ENCODE peak calls at places on chromosomes 7 and 10, in seven cellular contexts. A is H1, D is mesenchymal stem cell, F is IMR-90, P is neuronal stem cell, U is mesendoderm, S is trophoblast cell. I is an unnamed sample.

GRCh38 chr7:138429577-138430250 is 30.3 kb upstream of the TRIM24 start:
- DNase-seq in A (no peak), D (no peak), F (no peak), P (no peak), U (peak; percentile 45), S (peak; percentile 33), I (no peak)

GRCh38 chr7:105011771-105012502 is 2.1 kb upstream of the KMT2E start:
- DNase-seq in A (no peak), D (peak; percentile 39), F (no peak), P (no peak), U (no peak), S (peak; percentile 37), I (no peak)

GRCh38 chr10:27745719-27746363 is at the start of gene MKX:
- DNase-seq in A (no peak), D (peak; percentile 24), F (peak; percentile 44), P (peak; percentile 84), U (peak; percentile 89), S (peak; percentile 51), I (peak; percentile 82)

GRCh38 chr7:139358541-139359365 is 941 bp upstream of the LUC7L2 start:
- DNase-seq in A (no peak), D (peak; percentile 48), F (peak; percentile 33), P (no peak), U (peak; percentile 45), S (peak; percentile 58), I (no peak)

GRCh38 chr10:4691776-4692175 is 134.2 kb upstream of the AKR1E2 start:
- DNase-seq in A (no peak), D (peak; percentile 51), F (peak; percentile 66), P (no peak), U (peak; percentile 68), S (peak; percentile 47), I (no peak)

GRCh38 chr10:99374526-99374925 is 45.4 kb downstream of the CNNM1 start:
- DNase-seq in A (no peak), D (no peak), F (no peak), P (no peak), U (no peak), S (no peak), I (no peak)

GRCh38 chr10:65570143-65571010 is 1355.5 kb upstream of the LRRTM3 start:
- DNase-seq in A (peak; percentile 34), D (peak; percentile 53), F (peak; percentile 16), P (peak; percentile 59), U (peak; percentile 92), S (no peak), I (peak; percentile 85)

GRCh38 chr10:93654201-93654600 is 41.9 kb downstream of the PDE6C start:
- DNase-seq in A (no peak), D (no peak), F (no peak), P (no peak), U (no peak), S (peak; percentile 80), I (no peak)

GRCh38 chr7:45890902-45891461 is 2.7 kb downstream of the IGFBP1 start:
- DNase-seq in A (no peak), D (peak; percentile 53), F (peak; percentile 53), P (peak; percentile 42), U (peak; percentile 35), S (peak; percentile 76), I (no peak)

GRCh38 chr10:70619271-70620019 is 16.9 kb upstream of the PRF1 start:
- DNase-seq in A (no peak), D (peak; percentile 35), F (peak; percentile 29), P (no peak), U (peak; percentile 78), S (peak; percentile 77), I (no peak)

GRCh38 chr10:26199841-26200240 is 16.7 kb upstream of the GAD2 start:
- DNase-seq in A (no peak), D (no peak), F (no peak), P (no peak), U (peak; percentile 78), S (peak; percentile 5), I (no peak)

GRCh38 chr10:75971402-75972211 is 540.2 kb downstream of the LRMDA start:
- DNase-seq in A (no peak), D (peak; percentile 86), F (peak; percentile 52), P (no peak), U (no peak), S (no peak), I (no peak)

GRCh38 chr7:104642551-104642950 is 314.1 kb downstream of the LHFPL3 start:
- DNase-seq in A (no peak), D (no peak), F (no peak), P (no peak), U (no peak), S (no peak), I (no peak)

GRCh38 chr7:154587812-154588211 is 415.1 kb downstream of the PAXIP1 start:
- DNase-seq in A (no peak), D (no peak), F (no peak), P (no peak), U (no peak), S (no peak), I (no peak)

GRCh38 chr10:48442090-48442808 is 135.8 kb downstream of the MAPK8 start:
- DNase-seq in A (no peak), D (no peak), F (no peak), P (no peak), U (no peak), S (no peak), I (peak; percentile 21)

GRCh38 chr10:31399631-31400030 is 80.6 kb downstream of the ZEB1 start:
- DNase-seq in A (no peak), D (no peak), F (no peak), P (no peak), U (no peak), S (no peak), I (no peak)

GRCh38 chr7:128361463-128362441 is at the start of gene PRRT4:
- DNase-seq in A (no peak), D (peak; percentile 17), F (no peak), P (no peak), U (peak; percentile 55), S (peak; percentile 50), I (no peak)

GRCh38 chr7:27962250-27962649 is 218.3 kb downstream of the JAZF1 start:
- DNase-seq in A (no peak), D (peak; percentile 22), F (peak; percentile 55), P (no peak), U (no peak), S (no peak), I (no peak)

GRCh38 chr10:89206402-89207180 is 526 bp downstream of the CH25H start:
- DNase-seq in A (no peak), D (no peak), F (peak; percentile 24), P (peak; percentile 8), U (no peak), S (peak; percentile 67), I (peak; percentile 54)

GRCh38 chr7:5420841-5421625 is 2.6 kb downstream of the TNRC18 start:
- DNase-seq in A (no peak), D (peak; percentile 23), F (no peak), P (no peak), U (no peak), S (peak; percentile 39), I (no peak)

GRCh38 chr7:143396625-143397556 is 11.8 kb downstream of the EPHA1 start:
- DNase-seq in A (no peak), D (no peak), F (peak; percentile 46), P (no peak), U (no peak), S (peak; percentile 77), I (no peak)

GRCh38 chr7:46545790-46546189 is 624.7 kb upstream of the IGFBP3 start:
- DNase-seq in A (no peak), D (peak; percentile 83), F (peak; percentile 83), P (no peak), U (peak; percentile 83), S (peak; percentile 94), I (no peak)

GRCh38 chr7:65750511-65751344 is 122.1 kb upstream of the VKORC1L1 start:
- DNase-seq in A (peak; percentile 68), D (peak; percentile 93), F (peak; percentile 84), P (peak; percentile 86), U (peak; percentile 94), S (peak; percentile 96), I (peak; percentile 92)

GRCh38 chr7:65749039-65749438 is 123.8 kb upstream of the VKORC1L1 start:
- DNase-seq in A (no peak), D (no peak), F (no peak), P (no peak), U (no peak), S (no peak), I (no peak)

GRCh38 chr7:65749518-65749917 is 123.4 kb upstream of the VKORC1L1 start:
- DNase-seq in A (no peak), D (no peak), F (no peak), P (no peak), U (no peak), S (no peak), I (no peak)

GRCh38 chr7:65746398-65746669 is 126.5 kb upstream of the VKORC1L1 start:
- DNase-seq in A (no peak), D (peak; percentile 20), F (peak; percentile 72), P (no peak), U (no peak), S (no peak), I (no peak)
- H4K8ac ChIP-seq in A (no peak overlapping the region), D (no peak overlapping the region), F (no peak overlapping the region), P (no peak overlapping the region), U (no peak overlapping the region), S (no peak overlapping the region), I (no peak overlapping the region)

GRCh38 chr7:78218051-78218450 is 419.5 kb downstream of the PHTF2 start:
- DNase-seq in A (no peak), D (peak; percentile 27), F (peak; percentile 79), P (no peak), U (no peak), S (peak; percentile 49), I (no peak)
- H3K4me2 ChIP-seq in A (no peak overlapping the region), D (no peak overlapping the region), F (no peak overlapping the region), P (no peak overlapping the region), U (no peak overlapping the region), S (no peak overlapping the region), I (no peak overlapping the region)

GRCh38 chr10:123751340-123751739 is 85.2 kb downstream of the GPR26 start:
- DNase-seq in A (no peak), D (no peak), F (no peak), P (no peak), U (no peak), S (peak; percentile 37), I (no peak)
- H3K9ac ChIP-seq in A (no peak overlapping the region), D (no peak overlapping the region), F (no peak overlapping the region), P (no peak overlapping the region), U (no peak overlapping the region), S (no peak overlapping the region), I (no peak overlapping the region)

GRCh38 chr7:23058412-23059096 is 44.6 kb upstream of the HYCC1 start:
- DNase-seq in A (no peak), D (no peak), F (no peak), P (no peak), U (no peak), S (no peak), I (no peak)

GRCh38 chr7:23062452-23062851 is 43.1 kb upstream of the KLHL7 start:
- DNase-seq in A (no peak), D (no peak), F (peak; percentile 80), P (no peak), U (no peak), S (peak; percentile 43), I (no peak)

GRCh38 chr7:23055582-23056178 is 41.8 kb upstream of the HYCC1 start:
- DNase-seq in A (no peak), D (peak; percentile 71), F (peak; percentile 77), P (peak; percentile 46), U (peak; percentile 73), S (peak; percentile 85), I (peak; percentile 40)

GRCh38 chr7:23065974-23066373 is 39.6 kb upstream of the KLHL7 start:
- DNase-seq in A (no peak), D (no peak), F (peak; percentile 48), P (no peak), U (no peak), S (no peak), I (no peak)

DNA sequence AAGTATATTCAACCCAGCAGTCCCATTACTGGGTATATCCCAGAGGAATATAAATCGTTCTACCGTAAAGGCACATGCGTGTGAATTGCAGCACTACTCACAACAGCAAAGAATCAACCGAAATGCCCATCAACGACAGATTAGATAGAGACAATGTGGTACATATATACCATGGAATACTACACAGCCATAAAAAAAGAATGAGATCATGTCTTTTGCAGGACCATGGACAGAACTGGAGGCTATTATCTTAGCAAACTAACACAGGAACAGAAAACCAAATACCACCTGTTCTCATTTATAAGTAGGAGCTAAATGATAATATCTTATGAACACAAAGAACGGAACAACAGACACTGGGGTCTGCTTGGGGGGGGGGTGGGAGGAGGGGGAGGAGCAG is 44.3 kb upstream of the KLHL7 start:
- DNase-seq in A (no peak), D (no peak), F (no peak), P (no peak), U (no peak), S (no peak), I (no peak)
- H4K8ac ChIP-seq in A (no peak overlapping the region), D (no peak overlapping the region), F (no peak overlapping the region), P (no peak overlapping the region), U (no peak overlapping the region), S (no peak overlapping the region), I (no peak overlapping the region)